ENCODE peak calls at places on chromosomes 3 and 15, in nine cellular contexts. One of them, this sample, is unnamed.

GRCh38 chr3:3629911-3630310 is 169.3 kb upstream of the LRRN1 start:
- DNase-seq in Peyer's patch: no peak
- DNase-seq in esophagus muscularis mucosa: no peak
- DNase-seq in HepG2: no peak
- DNase-seq in heart left ventricle: no peak
- DNase-seq in stomach: no peak
- DNase-seq in transverse colon: no peak
- DNase-seq in adrenal gland: no peak
- DNase-seq in right lobe of liver: no peak
- DNase-seq in this sample: no peak

GRCh38 chr15:34769711-34770110 is 14.9 kb upstream of the GJD2 start:
- DNase-seq in Peyer's patch: no peak
- DNase-seq in esophagus muscularis mucosa: no peak
- DNase-seq in HepG2: no peak
- DNase-seq in heart left ventricle: no peak
- DNase-seq in stomach: no peak
- DNase-seq in transverse colon: no peak
- DNase-seq in adrenal gland: no peak
- DNase-seq in right lobe of liver: no peak
- DNase-seq in this sample: no peak

GRCh38 chr15:63860161-63860954 is 26.6 kb upstream of the HERC1 start:
- DNase-seq in Peyer's patch: peak; percentile 83
- DNase-seq in esophagus muscularis mucosa: no peak
- DNase-seq in HepG2: no peak
- DNase-seq in heart left ventricle: no peak
- DNase-seq in stomach: no peak
- DNase-seq in transverse colon: peak; percentile 14
- DNase-seq in adrenal gland: no peak
- DNase-seq in right lobe of liver: no peak
- DNase-seq in this sample: no peak

GRCh38 chr15:67198157-67198754 is 56.2 kb downstream of the AAGAB start:
- DNase-seq in Peyer's patch: no peak
- DNase-seq in esophagus muscularis mucosa: no peak
- DNase-seq in HepG2: no peak
- DNase-seq in heart left ventricle: no peak
- DNase-seq in stomach: no peak
- DNase-seq in transverse colon: no peak
- DNase-seq in adrenal gland: no peak
- DNase-seq in right lobe of liver: no peak
- DNase-seq in this sample: no peak

GRCh38 chr3:23648326-23648964 is 157.3 kb upstream of the UBE2E1 start:
- DNase-seq in Peyer's patch: no peak
- DNase-seq in esophagus muscularis mucosa: peak; percentile 62
- DNase-seq in HepG2: no peak
- DNase-seq in heart left ventricle: no peak
- DNase-seq in stomach: no peak
- DNase-seq in transverse colon: no peak
- DNase-seq in adrenal gland: no peak
- DNase-seq in right lobe of liver: no peak
- DNase-seq in this sample: no peak

GRCh38 chr3:19446687-19447086 is 298.4 kb downstream of the KCNH8 start:
- DNase-seq in Peyer's patch: no peak
- DNase-seq in esophagus muscularis mucosa: no peak
- DNase-seq in HepG2: no peak
- DNase-seq in heart left ventricle: no peak
- DNase-seq in stomach: no peak
- DNase-seq in transverse colon: no peak
- DNase-seq in adrenal gland: no peak
- DNase-seq in right lobe of liver: no peak
- DNase-seq in this sample: no peak

GRCh38 chr15:71485094-71485693 is 325.2 kb upstream of the NR2E3 start:
- DNase-seq in Peyer's patch: no peak
- DNase-seq in esophagus muscularis mucosa: no peak
- DNase-seq in HepG2: no peak
- DNase-seq in heart left ventricle: no peak
- DNase-seq in stomach: no peak
- DNase-seq in transverse colon: no peak
- DNase-seq in adrenal gland: no peak
- DNase-seq in right lobe of liver: no peak
- DNase-seq in this sample: no peak

GRCh38 chr15:70466895-70467529 is 296.3 kb downstream of the UACA start:
- DNase-seq in Peyer's patch: peak; percentile 86
- DNase-seq in esophagus muscularis mucosa: no peak
- DNase-seq in HepG2: peak; percentile 29
- DNase-seq in heart left ventricle: no peak
- DNase-seq in stomach: peak; percentile 69
- DNase-seq in transverse colon: peak; percentile 60
- DNase-seq in adrenal gland: peak; percentile 79
- DNase-seq in right lobe of liver: no peak
- DNase-seq in this sample: peak; percentile 75

GRCh38 chr3:136659253-136659652 is 92.9 kb downstream of the STAG1 start:
- DNase-seq in Peyer's patch: no peak
- DNase-seq in esophagus muscularis mucosa: no peak
- DNase-seq in HepG2: no peak
- DNase-seq in heart left ventricle: no peak
- DNase-seq in stomach: no peak
- DNase-seq in transverse colon: no peak
- DNase-seq in adrenal gland: peak; percentile 89
- DNase-seq in right lobe of liver: no peak
- DNase-seq in this sample: no peak

GRCh38 chr3:175383366-175383765 is 524.2 kb downstream of the NAALADL2 start:
- DNase-seq in Peyer's patch: no peak
- DNase-seq in esophagus muscularis mucosa: no peak
- DNase-seq in HepG2: no peak
- DNase-seq in heart left ventricle: no peak
- DNase-seq in stomach: no peak
- DNase-seq in transverse colon: no peak
- DNase-seq in adrenal gland: no peak
- DNase-seq in right lobe of liver: no peak
- DNase-seq in this sample: no peak

GRCh38 chr15:83170474-83171165 is 37.0 kb downstream of the HDGFL3 start:
- DNase-seq in Peyer's patch: no peak
- DNase-seq in esophagus muscularis mucosa: no peak
- DNase-seq in HepG2: no peak
- DNase-seq in heart left ventricle: no peak
- DNase-seq in stomach: no peak
- DNase-seq in transverse colon: no peak
- DNase-seq in adrenal gland: no peak
- DNase-seq in right lobe of liver: no peak
- DNase-seq in this sample: no peak

GRCh38 chr15:35206060-35206675 is 121.1 kb upstream of the NANOGP8 start:
- DNase-seq in Peyer's patch: no peak
- DNase-seq in esophagus muscularis mucosa: no peak
- DNase-seq in HepG2: peak; percentile 8
- DNase-seq in heart left ventricle: no peak
- DNase-seq in stomach: no peak
- DNase-seq in transverse colon: no peak
- DNase-seq in adrenal gland: no peak
- DNase-seq in right lobe of liver: no peak
- DNase-seq in this sample: no peak

GRCh38 chr3:66138336-66139234 is 82.2 kb upstream of the SLC25A26 start:
- DNase-seq in Peyer's patch: peak; percentile 73
- DNase-seq in esophagus muscularis mucosa: no peak
- DNase-seq in HepG2: peak; percentile 65
- DNase-seq in heart left ventricle: no peak
- DNase-seq in stomach: peak; percentile 61
- DNase-seq in transverse colon: peak; percentile 55
- DNase-seq in adrenal gland: peak; percentile 83
- DNase-seq in right lobe of liver: peak; percentile 61
- DNase-seq in this sample: peak; percentile 69

GRCh38 chr3:56680054-56680453 is 3.0 kb downstream of the TASOR start:
- DNase-seq in Peyer's patch: no peak
- DNase-seq in esophagus muscularis mucosa: no peak
- DNase-seq in HepG2: no peak
- DNase-seq in heart left ventricle: no peak
- DNase-seq in stomach: no peak
- DNase-seq in transverse colon: no peak
- DNase-seq in adrenal gland: no peak
- DNase-seq in right lobe of liver: no peak
- DNase-seq in this sample: no peak

GRCh38 chr3:173865900-173866498 is 468.5 kb downstream of the NLGN1 start:
- DNase-seq in Peyer's patch: no peak
- DNase-seq in esophagus muscularis mucosa: no peak
- DNase-seq in HepG2: no peak
- DNase-seq in heart left ventricle: no peak
- DNase-seq in stomach: no peak
- DNase-seq in transverse colon: no peak
- DNase-seq in adrenal gland: no peak
- DNase-seq in right lobe of liver: no peak
- DNase-seq in this sample: no peak

GRCh38 chr3:179450321-179450720 is 949 bp downstream of the GNB4 start:
- DNase-seq in Peyer's patch: no peak
- DNase-seq in esophagus muscularis mucosa: no peak
- DNase-seq in HepG2: no peak
- DNase-seq in heart left ventricle: no peak
- DNase-seq in stomach: no peak
- DNase-seq in transverse colon: no peak
- DNase-seq in adrenal gland: no peak
- DNase-seq in right lobe of liver: no peak
- DNase-seq in this sample: no peak

GRCh38 chr3:179452872-179453271 is 1.6 kb upstream of the GNB4 start:
- DNase-seq in Peyer's patch: no peak
- DNase-seq in esophagus muscularis mucosa: no peak
- DNase-seq in HepG2: no peak
- DNase-seq in heart left ventricle: no peak
- DNase-seq in stomach: no peak
- DNase-seq in transverse colon: no peak
- DNase-seq in adrenal gland: no peak
- DNase-seq in right lobe of liver: no peak
- DNase-seq in this sample: no peak

GRCh38 chr3:179452166-179452544 is 885 bp upstream of the GNB4 start:
- DNase-seq in Peyer's patch: no peak
- DNase-seq in esophagus muscularis mucosa: peak; percentile 45
- DNase-seq in HepG2: no peak
- DNase-seq in heart left ventricle: no peak
- DNase-seq in stomach: no peak
- DNase-seq in transverse colon: no peak
- DNase-seq in adrenal gland: no peak
- DNase-seq in right lobe of liver: no peak
- DNase-seq in this sample: no peak

GRCh38 chr3:179450901-179451334 is 352 bp downstream of the GNB4 start:
- DNase-seq in Peyer's patch: no peak
- DNase-seq in esophagus muscularis mucosa: no peak
- DNase-seq in HepG2: no peak
- DNase-seq in heart left ventricle: peak; percentile 78
- DNase-seq in stomach: no peak
- DNase-seq in transverse colon: peak; percentile 9
- DNase-seq in adrenal gland: no peak
- DNase-seq in right lobe of liver: peak; percentile 49
- DNase-seq in this sample: peak; percentile 65

GRCh38 chr3:179451335-179452165 is at the start of gene GNB4:
- DNase-seq in Peyer's patch: peak; percentile 78
- DNase-seq in esophagus muscularis mucosa: peak; percentile 93
- DNase-seq in HepG2: no peak
- DNase-seq in heart left ventricle: peak; percentile 91
- DNase-seq in stomach: peak; percentile 73
- DNase-seq in transverse colon: peak; percentile 62
- DNase-seq in adrenal gland: peak; percentile 82
- DNase-seq in right lobe of liver: peak; percentile 74
- DNase-seq in this sample: peak; percentile 88
- TF ChIP-seq POLR2A in Peyer's patch: no peak
- TF ChIP-seq POLR2A in esophagus muscularis mucosa: no peak
- TF ChIP-seq POLR2A in HepG2: no peak
- TF ChIP-seq POLR2A in heart left ventricle: no peak
- TF ChIP-seq POLR2A in stomach: no peak
- TF ChIP-seq POLR2A in transverse colon: no peak
- TF ChIP-seq POLR2A in adrenal gland: peak; percentile 57
- TF ChIP-seq POLR2A in right lobe of liver: peak; percentile 62
- TF ChIP-seq POLR2A in this sample: no peak

GRCh38 chr15:61856295-61856694 is 204.0 kb downstream of the VPS13C start:
- DNase-seq in Peyer's patch: no peak
- DNase-seq in esophagus muscularis mucosa: no peak
- DNase-seq in HepG2: no peak
- DNase-seq in heart left ventricle: no peak
- DNase-seq in stomach: no peak
- DNase-seq in transverse colon: no peak
- DNase-seq in adrenal gland: no peak
- DNase-seq in right lobe of liver: no peak
- DNase-seq in this sample: no peak
- TF ChIP-seq CTCF in Peyer's patch: no peak
- TF ChIP-seq CTCF in esophagus muscularis mucosa: no peak
- TF ChIP-seq CTCF in HepG2: no peak
- TF ChIP-seq CTCF in heart left ventricle: no peak
- TF ChIP-seq CTCF in stomach: no peak
- TF ChIP-seq CTCF in transverse colon: no peak
- TF ChIP-seq CTCF in adrenal gland: no peak
- TF ChIP-seq CTCF in right lobe of liver: no peak
- TF ChIP-seq CTCF in this sample: no peak

DNA sequence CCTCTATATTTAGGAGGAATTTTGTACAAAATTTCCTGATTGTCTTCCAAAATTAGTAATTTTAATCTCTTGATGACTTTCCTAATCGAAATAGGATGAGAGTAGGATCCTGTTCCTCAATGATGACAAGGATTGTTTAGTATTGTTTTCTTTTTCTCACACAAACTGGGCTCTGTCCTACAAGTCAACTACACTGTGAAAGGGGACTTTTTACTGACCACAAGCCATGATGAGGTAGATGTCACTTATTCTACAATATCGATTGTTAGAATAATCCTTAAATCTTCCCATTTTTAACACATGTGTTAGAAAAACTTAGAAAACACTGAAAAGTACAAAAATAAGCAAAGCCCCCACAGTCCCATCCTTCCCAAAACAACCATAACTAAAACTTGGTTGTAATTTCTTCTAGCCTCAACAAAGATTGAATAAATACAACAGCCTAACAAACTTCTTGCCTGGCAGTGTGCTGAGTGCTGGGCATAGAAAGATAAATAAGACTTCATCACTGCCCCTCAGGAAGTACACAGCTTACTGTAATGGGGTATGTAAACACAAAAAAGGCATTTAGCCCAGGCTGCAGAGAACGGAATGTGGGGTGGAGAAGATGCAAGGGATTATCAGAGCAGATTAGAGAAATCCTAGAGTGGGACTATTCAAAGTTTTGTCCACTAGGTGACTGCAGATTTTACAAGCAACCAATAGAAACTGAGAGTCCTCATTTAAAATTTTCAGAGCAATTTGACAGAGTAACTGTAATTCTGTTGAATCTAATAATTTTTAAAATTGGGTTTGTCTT is 35.6 kb upstream of the TSC22D2 start:
- DNase-seq in Peyer's patch: no peak
- DNase-seq in esophagus muscularis mucosa: no peak
- DNase-seq in HepG2: peak; percentile 79
- DNase-seq in heart left ventricle: no peak
- DNase-seq in stomach: no peak
- DNase-seq in transverse colon: no peak
- DNase-seq in adrenal gland: no peak
- DNase-seq in right lobe of liver: no peak
- DNase-seq in this sample: no peak
- TF ChIP-seq POLR2A in Peyer's patch: no peak
- TF ChIP-seq POLR2A in esophagus muscularis mucosa: no peak
- TF ChIP-seq POLR2A in HepG2: no peak
- TF ChIP-seq POLR2A in heart left ventricle: no peak
- TF ChIP-seq POLR2A in stomach: no peak
- TF ChIP-seq POLR2A in transverse colon: no peak
- TF ChIP-seq POLR2A in adrenal gland: no peak
- TF ChIP-seq POLR2A in right lobe of liver: no peak
- TF ChIP-seq POLR2A in this sample: no peak

DNA sequence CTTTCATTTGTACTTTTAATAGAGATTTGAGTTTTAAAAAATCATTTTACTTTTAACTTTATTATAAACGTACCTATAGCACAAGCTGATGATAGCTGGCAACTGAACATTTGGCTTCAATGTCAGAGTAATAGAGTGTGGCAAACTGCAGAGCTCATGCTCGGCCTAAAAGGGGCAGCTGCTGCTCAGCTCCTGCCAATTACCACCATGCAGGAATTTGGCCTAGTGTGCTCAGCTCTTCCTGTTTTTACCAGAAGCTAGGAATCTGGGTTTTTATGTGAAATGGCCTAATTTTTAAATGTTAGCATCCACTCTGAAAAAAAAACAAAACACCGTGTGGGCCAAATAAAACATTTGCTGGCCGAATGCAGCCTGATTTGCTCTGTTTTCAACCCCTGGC is 1.8 kb downstream of the IFT122 start:
- DNase-seq in Peyer's patch: no peak
- DNase-seq in esophagus muscularis mucosa: no peak
- DNase-seq in HepG2: no peak
- DNase-seq in heart left ventricle: no peak
- DNase-seq in stomach: no peak
- DNase-seq in transverse colon: no peak
- DNase-seq in adrenal gland: no peak
- DNase-seq in right lobe of liver: no peak
- DNase-seq in this sample: no peak
- TF ChIP-seq CTCF in Peyer's patch: no peak
- TF ChIP-seq CTCF in esophagus muscularis mucosa: no peak
- TF ChIP-seq CTCF in HepG2: no peak
- TF ChIP-seq CTCF in heart left ventricle: no peak
- TF ChIP-seq CTCF in stomach: no peak
- TF ChIP-seq CTCF in transverse colon: no peak
- TF ChIP-seq CTCF in adrenal gland: no peak
- TF ChIP-seq CTCF in right lobe of liver: no peak
- TF ChIP-seq CTCF in this sample: no peak

This sample was measured in sigmoid colon.